ENCODE peak calls at places on chromosomes 7 and 10, in six cellular contexts. I, Y, W, T, V and Z are unnamed samples.

GRCh38 chr10:60430017-60430416 is 40.3 kb upstream of the ANK3 start:
- DNase-seq in I (no peak), Y (peak; percentile 34), W (no peak), T (no peak), V (no peak), Z (no peak)

GRCh38 chr7:32891046-32891799 is at the start of gene KBTBD2:
- DNase-seq in I (no peak), Y (peak; percentile 56), W (peak; percentile 79), T (peak; percentile 76), V (no peak), Z (peak; percentile 93)

GRCh38 chr10:33335550-33335799 is 1.0 kb upstream of the NRP1 start:
- DNase-seq in I (no peak), Y (no peak), W (no peak), T (no peak), V (no peak), Z (no peak)

GRCh38 chr10:111593578-111593977 is 516.7 kb downstream of the ADRA2A start:
- DNase-seq in I (no peak), Y (no peak), W (no peak), T (no peak), V (no peak), Z (no peak)

GRCh38 chr7:52009195-52009594 is 692.6 kb upstream of the COBL start:
- DNase-seq in I (no peak), Y (no peak), W (no peak), T (no peak), V (no peak), Z (no peak)

GRCh38 chr7:158760936-158761335 is 56.3 kb upstream of the NCAPG2 start:
- DNase-seq in I (no peak), Y (no peak), W (no peak), T (peak; percentile 26), V (no peak), Z (no peak)

GRCh38 chr7:41238851-41239331 is 464.0 kb downstream of the INHBA start:
- DNase-seq in I (no peak), Y (peak; percentile 99), W (no peak), T (no peak), V (no peak), Z (no peak)

GRCh38 chr7:99499356-99499712 is 747 bp downstream of the ZNF394 start:
- DNase-seq in I (no peak), Y (no peak), W (peak; percentile 54), T (no peak), V (no peak), Z (peak; percentile 50)

GRCh38 chr7:36985866-36986402 is 261.6 kb upstream of the AOAH start:
- DNase-seq in I (peak; percentile 76), Y (no peak), W (no peak), T (no peak), V (no peak), Z (no peak)

GRCh38 chr7:117711556-117711955 is 161.7 kb downstream of the CTTNBP2 start:
- DNase-seq in I (no peak), Y (no peak), W (no peak), T (no peak), V (no peak), Z (no peak)

GRCh38 chr10:117135026-117135372 is 3.1 kb downstream of the VAX1 start:
- DNase-seq in I (no peak), Y (no peak), W (no peak), T (no peak), V (no peak), Z (no peak)

GRCh38 chr7:3673524-3673923 is 372.5 kb downstream of the SDK1 start:
- DNase-seq in I (no peak), Y (no peak), W (peak; percentile 42), T (peak; percentile 51), V (peak; percentile 13), Z (no peak)

GRCh38 chr10:116472874-116473273 is 45.2 kb downstream of the PNLIPRP3 start:
- DNase-seq in I (peak; percentile 36), Y (no peak), W (no peak), T (no peak), V (no peak), Z (no peak)

GRCh38 chr7:107718456-107719193 is 25.3 kb upstream of the CBLL1 start:
- DNase-seq in I (no peak), Y (no peak), W (no peak), T (no peak), V (no peak), Z (no peak)

GRCh38 chr7:27412164-27412563 is 169.6 kb downstream of the EVX1 start:
- DNase-seq in I (no peak), Y (no peak), W (no peak), T (no peak), V (no peak), Z (no peak)

GRCh38 chr7:123709525-123709924 is 39.3 kb downstream of the WASL start:
- DNase-seq in I (no peak), Y (no peak), W (no peak), T (no peak), V (no peak), Z (no peak)

GRCh38 chr7:136687693-136688322 is 180.6 kb upstream of the CHRM2 start:
- DNase-seq in I (no peak), Y (peak; percentile 8), W (no peak), T (no peak), V (no peak), Z (no peak)

GRCh38 chr10:17227367-17228080 is 517 bp upstream of the VIM start:
- DNase-seq in I (no peak), Y (no peak), W (peak; percentile 65), T (no peak), V (no peak), Z (peak; percentile 40)

GRCh38 chr10:114315566-114316420 is 76.7 kb downstream of the VWA2 start:
- DNase-seq in I (no peak), Y (no peak), W (no peak), T (no peak), V (no peak), Z (no peak)

GRCh38 chr10:92131271-92131820 is 159.5 kb downstream of the CPEB3 start:
- DNase-seq in I (no peak), Y (no peak), W (no peak), T (no peak), V (no peak), Z (no peak)

GRCh38 chr10:8639601-8640000 is 585.1 kb downstream of the GATA3 start:
- DNase-seq in I (no peak), Y (no peak), W (no peak), T (no peak), V (no peak), Z (no peak)

GRCh38 chr10:13162013-13162364 is 631 bp downstream of the MCM10 start:
- DNase-seq in I (no peak), Y (no peak), W (no peak), T (no peak), V (no peak), Z (no peak)

GRCh38 chr10:11823122-11823988 is at the start of gene PROSER2:
- DNase-seq in I (no peak), Y (no peak), W (peak; percentile 34), T (peak; percentile 40), V (no peak), Z (peak; percentile 15)

GRCh38 chr7:158902427-158902826 is 46.1 kb downstream of the DYNC2I1 start:
- DNase-seq in I (no peak), Y (no peak), W (no peak), T (no peak), V (no peak), Z (no peak)

GRCh38 chr7:386385-386784 is 96.4 kb downstream of the FOXL3 start:
- DNase-seq in I (no peak), Y (no peak), W (no peak), T (no peak), V (no peak), Z (no peak)

GRCh38 chr7:130486114-130486962 is 5.5 kb upstream of the MEST start:
- DNase-seq in I (peak; percentile 32), Y (no peak), W (peak; percentile 50), T (peak; percentile 45), V (no peak), Z (peak; percentile 31)

GRCh38 chr7:18866359-18867036 is 250.9 kb downstream of the TWIST1 start:
- DNase-seq in I (no peak), Y (peak; percentile 100), W (no peak), T (no peak), V (no peak), Z (no peak)

GRCh38 chr7:18895456-18895855 is 222.0 kb downstream of the TWIST1 start:
- DNase-seq in I (no peak), Y (peak; percentile 86), W (no peak), T (no peak), V (no peak), Z (no peak)

GRCh38 chr10:74297389-74298080 is 146.5 kb downstream of the ADK start:
- DNase-seq in I (no peak), Y (no peak), W (no peak), T (no peak), V (no peak), Z (no peak)

GRCh38 chr7:23276381-23276780 is 22.8 kb upstream of the MALSU1 start:
- DNase-seq in I (no peak), Y (no peak), W (no peak), T (no peak), V (no peak), Z (no peak)

GRCh38 chr10:114313139-114313538 is 74.1 kb downstream of the VWA2 start:
- DNase-seq in I (no peak), Y (no peak), W (no peak), T (no peak), V (no peak), Z (no peak)

GRCh38 chr10:10911471-10911921 is 106.2 kb upstream of the CELF2 start:
- DNase-seq in I (no peak), Y (no peak), W (no peak), T (no peak), V (no peak), Z (no peak)

GRCh38 chr10:58400609-58401008 is 15.4 kb downstream of the TFAM start:
- DNase-seq in I (no peak), Y (no peak), W (no peak), T (no peak), V (no peak), Z (no peak)

GRCh38 chr7:117035463-117035862 is 82.2 kb downstream of the ST7 start:
- DNase-seq in I (no peak), Y (no peak), W (no peak), T (no peak), V (no peak), Z (no peak)